ENCODE peak calls at places on chromosomes 6 and 20, in eight cellular contexts. One of them, this sample, is unnamed.

GRCh38 chr6:89313006-89313405 is 2.1 kb downstream of the GABRR2 start:
- DNase-seq in GM19239: no peak
- DNase-seq in NCI-H460: no peak
- DNase-seq in posterior vena cava: no peak
- DNase-seq in activated CD4-positive, alpha-beta T cell treated with anti-CD3 and anti-CD28 coated beads for 4 hours: no peak
- DNase-seq in erythroblast: no peak
- DNase-seq in T-helper 9 cell: no peak
- DNase-seq in endothelial cell: no peak
- DNase-seq in this sample: no peak

GRCh38 chr6:45959534-45960195 is 56.0 kb downstream of the CLIC5 start:
- DNase-seq in GM19239: no peak
- DNase-seq in NCI-H460: no peak
- DNase-seq in posterior vena cava: no peak
- DNase-seq in activated CD4-positive, alpha-beta T cell treated with anti-CD3 and anti-CD28 coated beads for 4 hours: no peak
- DNase-seq in erythroblast: no peak
- DNase-seq in T-helper 9 cell: no peak
- DNase-seq in endothelial cell: no peak
- DNase-seq in this sample: no peak

GRCh38 chr6:111521497-111522275 is 38.7 kb upstream of the REV3L start:
- DNase-seq in GM19239: no peak
- DNase-seq in NCI-H460: no peak
- DNase-seq in posterior vena cava: no peak
- DNase-seq in activated CD4-positive, alpha-beta T cell treated with anti-CD3 and anti-CD28 coated beads for 4 hours: no peak
- DNase-seq in erythroblast: no peak
- DNase-seq in T-helper 9 cell: no peak
- DNase-seq in endothelial cell: no peak
- DNase-seq in this sample: no peak

GRCh38 chr6:33772114-33772830 is 16.7 kb downstream of the LEMD2 start:
- DNase-seq in GM19239: no peak
- DNase-seq in NCI-H460: no peak
- DNase-seq in posterior vena cava: no peak
- DNase-seq in activated CD4-positive, alpha-beta T cell treated with anti-CD3 and anti-CD28 coated beads for 4 hours: no peak
- DNase-seq in erythroblast: no peak
- DNase-seq in T-helper 9 cell: no peak
- DNase-seq in endothelial cell: no peak
- DNase-seq in this sample: no peak

GRCh38 chr20:45968081-45968671 is 3.8 kb downstream of the ZNF335 start:
- DNase-seq in GM19239: no peak
- DNase-seq in NCI-H460: no peak
- DNase-seq in posterior vena cava: peak
- DNase-seq in activated CD4-positive, alpha-beta T cell treated with anti-CD3 and anti-CD28 coated beads for 4 hours: no peak
- DNase-seq in erythroblast: no peak
- DNase-seq in T-helper 9 cell: no peak
- DNase-seq in endothelial cell: no peak
- DNase-seq in this sample: no peak

GRCh38 chr6:150751296-150751695 is 114.2 kb upstream of the MTHFD1L start:
- DNase-seq in GM19239: no peak
- DNase-seq in NCI-H460: no peak
- DNase-seq in posterior vena cava: no peak
- DNase-seq in activated CD4-positive, alpha-beta T cell treated with anti-CD3 and anti-CD28 coated beads for 4 hours: no peak
- DNase-seq in erythroblast: no peak
- DNase-seq in T-helper 9 cell: no peak
- DNase-seq in endothelial cell: no peak
- DNase-seq in this sample: no peak

GRCh38 chr6:68639211-68639610 is 4.1 kb downstream of the ADGRB3 start:
- DNase-seq in GM19239: no peak
- DNase-seq in NCI-H460: no peak
- DNase-seq in posterior vena cava: no peak
- DNase-seq in activated CD4-positive, alpha-beta T cell treated with anti-CD3 and anti-CD28 coated beads for 4 hours: no peak
- DNase-seq in erythroblast: no peak
- DNase-seq in T-helper 9 cell: no peak
- DNase-seq in endothelial cell: no peak
- DNase-seq in this sample: no peak

GRCh38 chr6:91273729-91274128 is 686.9 kb upstream of the MAP3K7 start:
- DNase-seq in GM19239: no peak
- DNase-seq in NCI-H460: no peak
- DNase-seq in posterior vena cava: no peak
- DNase-seq in activated CD4-positive, alpha-beta T cell treated with anti-CD3 and anti-CD28 coated beads for 4 hours: no peak
- DNase-seq in erythroblast: no peak
- DNase-seq in T-helper 9 cell: no peak
- DNase-seq in endothelial cell: no peak
- DNase-seq in this sample: no peak

GRCh38 chr6:23413327-23414203 is 712.5 kb upstream of the NRSN1 start:
- DNase-seq in GM19239: no peak
- DNase-seq in NCI-H460: no peak
- DNase-seq in posterior vena cava: no peak
- DNase-seq in activated CD4-positive, alpha-beta T cell treated with anti-CD3 and anti-CD28 coated beads for 4 hours: no peak
- DNase-seq in erythroblast: no peak
- DNase-seq in T-helper 9 cell: no peak
- DNase-seq in endothelial cell: no peak
- DNase-seq in this sample: no peak

GRCh38 chr20:11387189-11387754 is 530.4 kb upstream of the BTBD3 start:
- DNase-seq in GM19239: no peak
- DNase-seq in NCI-H460: no peak
- DNase-seq in posterior vena cava: no peak
- DNase-seq in activated CD4-positive, alpha-beta T cell treated with anti-CD3 and anti-CD28 coated beads for 4 hours: no peak
- DNase-seq in erythroblast: no peak
- DNase-seq in T-helper 9 cell: no peak
- DNase-seq in endothelial cell: no peak
- DNase-seq in this sample: no peak

GRCh38 chr6:95545226-95545625 is 32.1 kb upstream of the MANEA start:
- DNase-seq in GM19239: no peak
- DNase-seq in NCI-H460: no peak
- DNase-seq in posterior vena cava: no peak
- DNase-seq in activated CD4-positive, alpha-beta T cell treated with anti-CD3 and anti-CD28 coated beads for 4 hours: no peak
- DNase-seq in erythroblast: no peak
- DNase-seq in T-helper 9 cell: no peak
- DNase-seq in endothelial cell: no peak
- DNase-seq in this sample: no peak

GRCh38 chr6:17280552-17281090 is 540 bp upstream of the RBM24 start:
- DNase-seq in GM19239: no peak
- DNase-seq in NCI-H460: no peak
- DNase-seq in posterior vena cava: peak
- DNase-seq in activated CD4-positive, alpha-beta T cell treated with anti-CD3 and anti-CD28 coated beads for 4 hours: no peak
- DNase-seq in erythroblast: no peak
- DNase-seq in T-helper 9 cell: no peak
- DNase-seq in endothelial cell: peak
- DNase-seq in this sample: peak

GRCh38 chr20:32155017-32155965 is 45.8 kb downstream of the TM9SF4 start:
- DNase-seq in GM19239: no peak
- DNase-seq in NCI-H460: no peak
- DNase-seq in posterior vena cava: peak
- DNase-seq in activated CD4-positive, alpha-beta T cell treated with anti-CD3 and anti-CD28 coated beads for 4 hours: peak
- DNase-seq in erythroblast: peak
- DNase-seq in T-helper 9 cell: no peak
- DNase-seq in endothelial cell: peak
- DNase-seq in this sample: peak

GRCh38 chr6:35083507-35083906 is 57.6 kb downstream of the TCP11 start:
- DNase-seq in GM19239: no peak
- DNase-seq in NCI-H460: no peak
- DNase-seq in posterior vena cava: peak
- DNase-seq in activated CD4-positive, alpha-beta T cell treated with anti-CD3 and anti-CD28 coated beads for 4 hours: no peak
- DNase-seq in erythroblast: no peak
- DNase-seq in T-helper 9 cell: no peak
- DNase-seq in endothelial cell: no peak
- DNase-seq in this sample: peak

GRCh38 chr6:36979343-36979742 is 6.7 kb downstream of the MTCH1 start:
- DNase-seq in GM19239: no peak
- DNase-seq in NCI-H460: peak
- DNase-seq in posterior vena cava: no peak
- DNase-seq in activated CD4-positive, alpha-beta T cell treated with anti-CD3 and anti-CD28 coated beads for 4 hours: peak
- DNase-seq in erythroblast: peak
- DNase-seq in T-helper 9 cell: no peak
- DNase-seq in endothelial cell: no peak
- DNase-seq in this sample: peak

GRCh38 chr6:123940551-123940950 is 136.9 kb downstream of the NKAIN2 start:
- DNase-seq in GM19239: no peak
- DNase-seq in NCI-H460: no peak
- DNase-seq in posterior vena cava: no peak
- DNase-seq in activated CD4-positive, alpha-beta T cell treated with anti-CD3 and anti-CD28 coated beads for 4 hours: no peak
- DNase-seq in erythroblast: no peak
- DNase-seq in T-helper 9 cell: no peak
- DNase-seq in endothelial cell: no peak
- DNase-seq in this sample: no peak